ENCODE peak calls at places on chromosomes 13 and 19, in nine cellular contexts. E is A673, P is PC-9, O is GM12865, N is MCF 10A, K is neural crest cell, D is fibroblast of mammary gland, L is endothelial cell, Z is spleen. T is an unnamed sample.
A peak's percentile ranks its signal among the peaks of the same experiment; 100 is the strongest.

GRCh38 chr19:12899891-12900518 is 9.0 kb downstream of the GCDH start:
- DNase-seq in E (no peak), P (no peak), O (peak; percentile 87), N (no peak), K (no peak), D (no peak), L (no peak), Z (no peak), T (no peak)

GRCh38 chr19:30577551-30578090 is 205.4 kb downstream of the ZNF536 start:
- DNase-seq in E (no peak), P (no peak), O (no peak), N (no peak), K (no peak), D (no peak), L (no peak), Z (no peak), T (no peak)

GRCh38 chr13:52851153-52851962 is 2.9 kb upstream of the PCDH8 start:
- DNase-seq in E (peak; percentile 64), P (no peak), O (peak; percentile 96), N (peak; percentile 33), K (peak; percentile 56), D (no peak), L (peak; percentile 46), Z (no peak), T (no peak)

GRCh38 chr19:16345457-16345856 is 20.8 kb downstream of the KLF2 start:
- DNase-seq in E (no peak), P (no peak), O (no peak), N (no peak), K (no peak), D (no peak), L (no peak), Z (no peak), T (no peak)

GRCh38 chr13:80755925-80756324 is 415.0 kb upstream of the SPRY2 start:
- DNase-seq in E (peak; percentile 3), P (no peak), O (no peak), N (no peak), K (no peak), D (no peak), L (no peak), Z (no peak), T (no peak)

GRCh38 chr19:17871878-17872250 is at the start of gene SLC5A5:
- DNase-seq in E (no peak), P (no peak), O (no peak), N (no peak), K (no peak), D (no peak), L (no peak), Z (peak; percentile 78), T (no peak)

GRCh38 chr13:21501709-21502108 is 42.6 kb upstream of the ZDHHC20 start:
- DNase-seq in E (peak; percentile 34), P (no peak), O (no peak), N (no peak), K (no peak), D (no peak), L (no peak), Z (no peak), T (no peak)

GRCh38 chr19:768424-768823 is 17.5 kb downstream of the MISP start:
- DNase-seq in E (no peak), P (no peak), O (no peak), N (no peak), K (no peak), D (peak; percentile 70), L (no peak), Z (no peak), T (no peak)

GRCh38 chr19:28737021-28737525 is 475.9 kb downstream of the UQCRFS1 start:
- DNase-seq in E (peak; percentile 8), P (no peak), O (peak; percentile 61), N (no peak), K (no peak), D (peak; percentile 57), L (no peak), Z (no peak), T (no peak)

GRCh38 chr13:77519808-77520207 is 15.7 kb upstream of the SCEL start:
- DNase-seq in E (peak; percentile 80), P (no peak), O (no peak), N (no peak), K (no peak), D (peak; percentile 70), L (no peak), Z (no peak), T (no peak)

GRCh38 chr19:34220472-34221063 is 33.8 kb upstream of the GARRE1 start:
- DNase-seq in E (peak; percentile 83), P (no peak), O (peak; percentile 77), N (peak; percentile 77), K (peak; percentile 61), D (peak; percentile 81), L (peak; percentile 66), Z (no peak), T (no peak)

GRCh38 chr19:34505321-34506025 is 23.9 kb downstream of the WTIP start:
- DNase-seq in E (no peak), P (no peak), O (no peak), N (no peak), K (no peak), D (no peak), L (no peak), Z (no peak), T (no peak)

GRCh38 chr19:31160346-31160926 is 188.8 kb downstream of the TSHZ3 start:
- DNase-seq in E (peak; percentile 58), P (no peak), O (no peak), N (no peak), K (no peak), D (peak; percentile 21), L (no peak), Z (no peak), T (no peak)

GRCh38 chr13:108917581-108917980 is 288.2 kb downstream of the MYO16 start:
- DNase-seq in E (no peak), P (no peak), O (no peak), N (no peak), K (no peak), D (peak; percentile 82), L (no peak), Z (no peak), T (no peak)

GRCh38 chr13:20057963-20058362 is 99.4 kb downstream of the ZMYM2 start:
- DNase-seq in E (no peak), P (no peak), O (no peak), N (no peak), K (no peak), D (no peak), L (no peak), Z (no peak), T (no peak)
- TF ChIP-seq CTCF in E (peak; percentile 25), P (peak; percentile 41), O (no peak), N (peak; percentile 11), K (peak; percentile 29), D (peak; percentile 18), L (no peak), Z (no peak), T (peak; percentile 71)

GRCh38 chr19:53082929-53083328 is 20.3 kb downstream of the ZNF160 start:
- DNase-seq in E (no peak), P (no peak), O (no peak), N (no peak), K (no peak), D (no peak), L (no peak), Z (no peak), T (no peak)

GRCh38 chr19:53079313-53079924 is 23.8 kb downstream of the ZNF160 start:
- DNase-seq in E (no peak), P (no peak), O (no peak), N (no peak), K (no peak), D (no peak), L (no peak), Z (no peak), T (no peak)

GRCh38 chr19:53078668-53079067 is 24.6 kb downstream of the ZNF160 start:
- DNase-seq in E (no peak), P (no peak), O (no peak), N (no peak), K (no peak), D (no peak), L (no peak), Z (no peak), T (no peak)

DNA sequence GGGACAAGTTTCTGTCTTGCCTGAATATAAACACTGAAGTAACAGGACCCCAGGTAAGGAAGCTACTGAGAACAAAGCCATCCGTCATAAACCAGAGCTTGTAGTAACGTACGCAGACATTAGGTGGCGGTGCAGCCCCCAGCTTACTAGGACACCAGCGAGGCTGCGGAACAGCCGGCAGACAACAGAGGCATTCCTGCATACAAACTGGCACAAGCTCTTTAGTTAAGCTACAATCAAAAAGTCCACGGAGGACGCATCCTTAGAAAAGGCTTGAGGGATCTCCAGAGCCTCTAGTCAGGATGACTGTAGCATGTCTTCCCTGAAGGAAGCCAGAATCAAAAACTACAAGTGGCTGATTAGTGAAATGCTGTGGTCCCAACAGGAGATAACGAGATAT is 26.2 kb downstream of the ZNF160 start:
- DNase-seq in E (peak; percentile 41), P (no peak), O (no peak), N (no peak), K (peak; percentile 66), D (peak; percentile 40), L (peak; percentile 78), Z (no peak), T (no peak)
- TF ChIP-seq CTCF in E (peak; percentile 53), P (peak; percentile 35), O (no peak), N (no peak), K (peak; percentile 83), D (peak; percentile 38), L (peak; percentile 74), Z (no peak), T (peak; percentile 77)

DNA sequence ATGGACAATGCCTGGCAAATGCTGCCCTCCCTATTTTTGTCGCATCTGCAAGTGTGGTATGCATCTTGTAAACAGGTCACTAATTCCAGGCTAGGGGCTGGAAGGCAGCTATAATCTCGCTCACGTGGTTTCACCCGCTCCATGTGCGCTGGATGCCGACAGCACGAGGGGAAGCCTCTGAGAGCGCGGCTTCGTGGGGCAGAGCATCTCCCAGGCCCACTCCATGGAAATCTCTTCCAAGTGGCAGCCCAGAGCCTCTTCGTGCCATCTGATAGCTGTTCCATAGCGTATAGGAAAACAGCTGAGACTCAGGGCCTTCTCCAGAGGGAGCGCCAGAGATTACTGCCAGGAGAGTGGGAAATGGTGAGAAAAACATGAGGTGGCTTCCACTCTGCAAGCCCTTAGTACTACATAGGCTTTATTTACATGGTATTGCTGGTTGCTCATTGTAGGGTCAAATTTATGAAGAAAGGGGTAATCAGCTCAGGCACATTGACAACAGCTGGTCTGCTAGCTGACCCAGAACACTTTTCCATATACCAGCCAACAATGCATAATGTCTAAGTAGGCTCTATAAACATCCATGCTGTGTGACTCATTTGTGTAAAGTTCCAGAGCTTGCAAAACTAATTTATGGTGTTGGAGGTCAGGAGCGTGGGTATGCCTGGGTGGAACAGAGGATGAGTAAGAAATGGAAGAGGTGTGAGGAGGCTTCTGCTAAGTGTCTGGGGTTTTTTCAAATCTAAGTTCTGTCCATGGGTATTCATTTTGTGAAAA is 165.2 kb downstream of the SHISA2 start:
- DNase-seq in E (peak; percentile 30), P (no peak), O (no peak), N (peak; percentile 92), K (no peak), D (peak; percentile 24), L (no peak), Z (no peak), T (peak; percentile 65)
- TF ChIP-seq CTCF in E (no peak), P (no peak), O (no peak), N (no peak), K (no peak), D (no peak), L (no peak), Z (no peak), T (peak; percentile 17)

DNA sequence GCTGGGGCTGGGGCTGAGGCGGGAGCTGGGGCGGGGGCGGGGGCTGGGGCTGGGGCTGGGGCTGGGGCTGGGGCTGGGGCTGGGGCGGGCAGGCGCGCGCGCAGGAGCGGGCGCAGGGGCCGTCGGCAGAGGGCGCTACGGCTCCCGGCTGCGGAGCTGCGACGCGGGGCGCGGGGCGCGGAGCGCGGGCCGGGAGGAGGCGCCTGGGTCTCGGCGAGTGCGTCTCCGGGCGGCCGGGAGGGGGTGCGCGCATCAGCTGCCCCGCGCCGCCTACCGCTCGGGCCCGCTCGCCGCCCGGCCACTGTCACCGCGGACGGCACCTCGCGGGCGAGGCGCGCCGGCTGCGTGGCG is 416 bp upstream of the MTUS2 start:
- DNase-seq in E (peak; percentile 70), P (no peak), O (peak; percentile 64), N (no peak), K (peak; percentile 68), D (peak; percentile 19), L (peak; percentile 87), Z (no peak), T (no peak)
- TF ChIP-seq CTCF in E (peak; percentile 10), P (no peak), O (peak; percentile 49), N (peak; percentile 32), K (peak; percentile 56), D (no peak), L (no peak), Z (no peak), T (peak; percentile 57)